ENCODE peak calls at places on chromosomes 5 and 9, in eight cellular contexts. One of them, this sample, is unnamed. For H3K9me3 and H3K4me1, the result is how much of the 10 kb centered on the place peaks cover.

GRCh38 chr9:127706836-127707241 is at the start of gene CFAP157:
- DNase-seq in right atrium auricular region: no peak
- DNase-seq in adrenal gland: no peak
- DNase-seq in colonic mucosa: no peak
- DNase-seq in Peyer's patch: no peak
- DNase-seq in esophagus squamous epithelium: no peak
- DNase-seq in lower lobe of right lung: no peak
- DNase-seq in PC-3: no peak
- DNase-seq in this sample: no peak

GRCh38 chr5:179334017-179334765 is 11.1 kb downstream of the ADAMTS2 start:
- DNase-seq in right atrium auricular region: no peak
- DNase-seq in adrenal gland: no peak
- DNase-seq in colonic mucosa: no peak
- DNase-seq in Peyer's patch: no peak
- DNase-seq in esophagus squamous epithelium: no peak
- DNase-seq in lower lobe of right lung: no peak
- DNase-seq in PC-3: no peak
- DNase-seq in this sample: no peak

GRCh38 chr9:69895185-69895584 is 74.6 kb downstream of the CFAP95 start:
- DNase-seq in right atrium auricular region: no peak
- DNase-seq in adrenal gland: no peak
- DNase-seq in colonic mucosa: no peak
- DNase-seq in Peyer's patch: no peak
- DNase-seq in esophagus squamous epithelium: no peak
- DNase-seq in lower lobe of right lung: no peak
- DNase-seq in PC-3: no peak
- DNase-seq in this sample: no peak

GRCh38 chr5:60066502-60066901 is 173.0 kb upstream of the PDE4D start:
- DNase-seq in right atrium auricular region: no peak
- DNase-seq in adrenal gland: no peak
- DNase-seq in colonic mucosa: no peak
- DNase-seq in Peyer's patch: no peak
- DNase-seq in esophagus squamous epithelium: no peak
- DNase-seq in lower lobe of right lung: no peak
- DNase-seq in PC-3: peak
- DNase-seq in this sample: no peak

GRCh38 chr9:81083062-81083461 is 606.3 kb downstream of the TLE1 start:
- DNase-seq in right atrium auricular region: no peak
- DNase-seq in adrenal gland: peak
- DNase-seq in colonic mucosa: no peak
- DNase-seq in Peyer's patch: no peak
- DNase-seq in esophagus squamous epithelium: no peak
- DNase-seq in lower lobe of right lung: no peak
- DNase-seq in PC-3: peak
- DNase-seq in this sample: no peak

GRCh38 chr5:38420691-38421395 is 135.6 kb downstream of the LIFR start:
- DNase-seq in right atrium auricular region: no peak
- DNase-seq in adrenal gland: peak
- DNase-seq in colonic mucosa: peak
- DNase-seq in Peyer's patch: peak
- DNase-seq in esophagus squamous epithelium: no peak
- DNase-seq in lower lobe of right lung: no peak
- DNase-seq in PC-3: peak
- DNase-seq in this sample: no peak

GRCh38 chr9:93668261-93668871 is 92.0 kb downstream of the PHF2 start:
- DNase-seq in right atrium auricular region: no peak
- DNase-seq in adrenal gland: peak
- DNase-seq in colonic mucosa: no peak
- DNase-seq in Peyer's patch: peak
- DNase-seq in esophagus squamous epithelium: no peak
- DNase-seq in lower lobe of right lung: no peak
- DNase-seq in PC-3: no peak
- DNase-seq in this sample: peak

GRCh38 chr9:127295005-127295404 is 30.4 kb downstream of the GARNL3 start:
- DNase-seq in right atrium auricular region: no peak
- DNase-seq in adrenal gland: no peak
- DNase-seq in colonic mucosa: no peak
- DNase-seq in Peyer's patch: no peak
- DNase-seq in esophagus squamous epithelium: no peak
- DNase-seq in lower lobe of right lung: no peak
- DNase-seq in PC-3: no peak
- DNase-seq in this sample: no peak

GRCh38 chr5:138065102-138065501 is 18.7 kb upstream of the WNT8A start:
- DNase-seq in right atrium auricular region: no peak
- DNase-seq in adrenal gland: no peak
- DNase-seq in colonic mucosa: no peak
- DNase-seq in Peyer's patch: no peak
- DNase-seq in esophagus squamous epithelium: no peak
- DNase-seq in lower lobe of right lung: no peak
- DNase-seq in PC-3: peak
- DNase-seq in this sample: no peak

GRCh38 chr5:50535393-50535792 is 94.3 kb upstream of the EMB start:
- DNase-seq in right atrium auricular region: no peak
- DNase-seq in adrenal gland: no peak
- DNase-seq in colonic mucosa: no peak
- DNase-seq in Peyer's patch: no peak
- DNase-seq in esophagus squamous epithelium: no peak
- DNase-seq in lower lobe of right lung: no peak
- DNase-seq in PC-3: no peak
- DNase-seq in this sample: no peak

GRCh38 chr9:33867747-33868429 is 50.9 kb downstream of the UBE2R2 start:
- DNase-seq in right atrium auricular region: peak
- DNase-seq in adrenal gland: peak
- DNase-seq in colonic mucosa: peak
- DNase-seq in Peyer's patch: no peak
- DNase-seq in esophagus squamous epithelium: no peak
- DNase-seq in lower lobe of right lung: no peak
- DNase-seq in PC-3: no peak
- DNase-seq in this sample: no peak

GRCh38 chr5:35063386-35063785 is 15.6 kb upstream of the AGXT2 start:
- DNase-seq in right atrium auricular region: no peak
- DNase-seq in adrenal gland: no peak
- DNase-seq in colonic mucosa: no peak
- DNase-seq in Peyer's patch: no peak
- DNase-seq in esophagus squamous epithelium: no peak
- DNase-seq in lower lobe of right lung: no peak
- DNase-seq in PC-3: no peak
- DNase-seq in this sample: no peak

GRCh38 chr5:131974956-131975726 is 29.7 kb upstream of the MEIKIN start:
- DNase-seq in right atrium auricular region: peak
- DNase-seq in adrenal gland: no peak
- DNase-seq in colonic mucosa: no peak
- DNase-seq in Peyer's patch: peak
- DNase-seq in esophagus squamous epithelium: no peak
- DNase-seq in lower lobe of right lung: no peak
- DNase-seq in PC-3: no peak
- DNase-seq in this sample: no peak

GRCh38 chr5:176296-176823 is 14.9 kb upstream of the LRRC14B start:
- DNase-seq in right atrium auricular region: no peak
- DNase-seq in adrenal gland: no peak
- DNase-seq in colonic mucosa: no peak
- DNase-seq in Peyer's patch: no peak
- DNase-seq in esophagus squamous epithelium: no peak
- DNase-seq in lower lobe of right lung: no peak
- DNase-seq in PC-3: no peak
- DNase-seq in this sample: no peak

GRCh38 chr9:116287721-116288120 is 134.1 kb downstream of the PAPPA start:
- DNase-seq in right atrium auricular region: no peak
- DNase-seq in adrenal gland: no peak
- DNase-seq in colonic mucosa: no peak
- DNase-seq in Peyer's patch: no peak
- DNase-seq in esophagus squamous epithelium: no peak
- DNase-seq in lower lobe of right lung: no peak
- DNase-seq in PC-3: peak
- DNase-seq in this sample: no peak

GRCh38 chr9:13076616-13077015 is 202.9 kb downstream of the MPDZ start:
- DNase-seq in right atrium auricular region: no peak
- DNase-seq in adrenal gland: no peak
- DNase-seq in colonic mucosa: no peak
- DNase-seq in Peyer's patch: no peak
- DNase-seq in esophagus squamous epithelium: no peak
- DNase-seq in lower lobe of right lung: no peak
- DNase-seq in PC-3: peak
- DNase-seq in this sample: no peak

GRCh38 chr5:81848368-81848767 is 97.5 kb upstream of the SSBP2 start:
- DNase-seq in right atrium auricular region: no peak
- DNase-seq in adrenal gland: no peak
- DNase-seq in colonic mucosa: peak
- DNase-seq in Peyer's patch: no peak
- DNase-seq in esophagus squamous epithelium: no peak
- DNase-seq in lower lobe of right lung: no peak
- DNase-seq in PC-3: no peak
- DNase-seq in this sample: no peak

GRCh38 chr9:114261026-114261425 is 61.9 kb upstream of the ORM1 start:
- DNase-seq in right atrium auricular region: no peak
- DNase-seq in adrenal gland: no peak
- DNase-seq in colonic mucosa: no peak
- DNase-seq in Peyer's patch: no peak
- DNase-seq in esophagus squamous epithelium: no peak
- DNase-seq in lower lobe of right lung: no peak
- DNase-seq in PC-3: no peak
- DNase-seq in this sample: no peak
- H3K9me3 ChIP-seq in right atrium auricular region: under half
- H3K9me3 ChIP-seq in adrenal gland: under half
- H3K9me3 ChIP-seq in colonic mucosa: under half
- H3K9me3 ChIP-seq in Peyer's patch: under half
- H3K9me3 ChIP-seq in esophagus squamous epithelium: under half
- H3K9me3 ChIP-seq in lower lobe of right lung: under half
- H3K9me3 ChIP-seq in PC-3: under half
- H3K9me3 ChIP-seq in this sample: under half

DNA sequence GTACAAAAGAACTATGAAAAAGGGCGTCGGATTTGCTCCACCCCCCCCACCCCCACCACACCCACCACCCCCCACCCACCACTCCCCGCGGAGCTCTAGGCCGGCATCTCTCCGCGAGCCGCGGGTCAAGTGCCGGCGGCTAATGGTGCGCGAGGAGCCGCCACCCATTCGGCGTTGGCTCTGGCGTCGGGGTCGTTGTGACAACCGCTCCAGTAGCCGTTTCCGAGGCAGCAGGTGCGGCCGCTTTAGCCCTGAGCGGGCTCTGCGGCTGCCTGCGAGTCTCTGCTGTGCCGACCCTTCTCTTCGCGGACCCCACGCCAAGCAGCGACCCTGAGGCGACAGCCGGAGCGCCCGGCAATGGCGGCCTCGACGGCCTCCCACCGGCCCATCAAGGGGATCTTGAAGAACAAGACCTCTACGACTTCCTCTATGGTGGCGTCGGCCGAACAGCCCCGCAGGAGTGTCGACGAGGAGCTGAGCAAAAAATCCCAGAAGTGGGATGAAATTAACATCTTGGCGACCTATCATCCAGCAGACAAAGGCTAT is at the start of gene PPP1R2B:
- DNase-seq in right atrium auricular region: no peak
- DNase-seq in adrenal gland: no peak
- DNase-seq in colonic mucosa: no peak
- DNase-seq in Peyer's patch: no peak
- DNase-seq in esophagus squamous epithelium: no peak
- DNase-seq in lower lobe of right lung: no peak
- DNase-seq in PC-3: no peak
- DNase-seq in this sample: no peak
- H3K4me1 ChIP-seq in right atrium auricular region: under half
- H3K4me1 ChIP-seq in adrenal gland: under half
- H3K4me1 ChIP-seq in colonic mucosa: under half
- H3K4me1 ChIP-seq in Peyer's patch: under half
- H3K4me1 ChIP-seq in esophagus squamous epithelium: under half
- H3K4me1 ChIP-seq in lower lobe of right lung: under half
- H3K4me1 ChIP-seq in PC-3: under half
- H3K4me1 ChIP-seq in this sample: under half

GRCh38 chr9:75299324-75299723 is 211.0 kb downstream of the OSTF1 start:
- DNase-seq in right atrium auricular region: no peak
- DNase-seq in adrenal gland: no peak
- DNase-seq in colonic mucosa: no peak
- DNase-seq in Peyer's patch: no peak
- DNase-seq in esophagus squamous epithelium: no peak
- DNase-seq in lower lobe of right lung: no peak
- DNase-seq in PC-3: peak
- DNase-seq in this sample: no peak
- TF ChIP-seq CTCF in right atrium auricular region: no peak
- TF ChIP-seq CTCF in adrenal gland: no peak
- TF ChIP-seq CTCF in colonic mucosa: no peak
- TF ChIP-seq CTCF in Peyer's patch: no peak
- TF ChIP-seq CTCF in esophagus squamous epithelium: no peak
- TF ChIP-seq CTCF in lower lobe of right lung: no peak
- TF ChIP-seq CTCF in PC-3: no peak
- TF ChIP-seq CTCF in this sample: no peak

GRCh38 chr5:135213034-135213386 is 179.0 kb upstream of the PITX1 start:
- DNase-seq in right atrium auricular region: no peak
- DNase-seq in adrenal gland: no peak
- DNase-seq in colonic mucosa: no peak
- DNase-seq in Peyer's patch: no peak
- DNase-seq in esophagus squamous epithelium: no peak
- DNase-seq in lower lobe of right lung: no peak
- DNase-seq in PC-3: no peak
- DNase-seq in this sample: no peak

GRCh38 chr5:135211791-135212190 is 177.8 kb upstream of the PITX1 start:
- DNase-seq in right atrium auricular region: peak
- DNase-seq in adrenal gland: no peak
- DNase-seq in colonic mucosa: peak
- DNase-seq in Peyer's patch: no peak
- DNase-seq in esophagus squamous epithelium: no peak
- DNase-seq in lower lobe of right lung: no peak
- DNase-seq in PC-3: no peak
- DNase-seq in this sample: no peak

GRCh38 chr5:135212361-135213033 is 178.5 kb upstream of the PITX1 start:
- DNase-seq in right atrium auricular region: peak
- DNase-seq in adrenal gland: no peak
- DNase-seq in colonic mucosa: peak
- DNase-seq in Peyer's patch: no peak
- DNase-seq in esophagus squamous epithelium: no peak
- DNase-seq in lower lobe of right lung: no peak
- DNase-seq in PC-3: no peak
- DNase-seq in this sample: no peak

GRCh38 chr5:135214897-135215616 is 181.0 kb upstream of the PITX1 start:
- DNase-seq in right atrium auricular region: peak
- DNase-seq in adrenal gland: no peak
- DNase-seq in colonic mucosa: peak
- DNase-seq in Peyer's patch: no peak
- DNase-seq in esophagus squamous epithelium: no peak
- DNase-seq in lower lobe of right lung: no peak
- DNase-seq in PC-3: no peak
- DNase-seq in this sample: no peak

DNA sequence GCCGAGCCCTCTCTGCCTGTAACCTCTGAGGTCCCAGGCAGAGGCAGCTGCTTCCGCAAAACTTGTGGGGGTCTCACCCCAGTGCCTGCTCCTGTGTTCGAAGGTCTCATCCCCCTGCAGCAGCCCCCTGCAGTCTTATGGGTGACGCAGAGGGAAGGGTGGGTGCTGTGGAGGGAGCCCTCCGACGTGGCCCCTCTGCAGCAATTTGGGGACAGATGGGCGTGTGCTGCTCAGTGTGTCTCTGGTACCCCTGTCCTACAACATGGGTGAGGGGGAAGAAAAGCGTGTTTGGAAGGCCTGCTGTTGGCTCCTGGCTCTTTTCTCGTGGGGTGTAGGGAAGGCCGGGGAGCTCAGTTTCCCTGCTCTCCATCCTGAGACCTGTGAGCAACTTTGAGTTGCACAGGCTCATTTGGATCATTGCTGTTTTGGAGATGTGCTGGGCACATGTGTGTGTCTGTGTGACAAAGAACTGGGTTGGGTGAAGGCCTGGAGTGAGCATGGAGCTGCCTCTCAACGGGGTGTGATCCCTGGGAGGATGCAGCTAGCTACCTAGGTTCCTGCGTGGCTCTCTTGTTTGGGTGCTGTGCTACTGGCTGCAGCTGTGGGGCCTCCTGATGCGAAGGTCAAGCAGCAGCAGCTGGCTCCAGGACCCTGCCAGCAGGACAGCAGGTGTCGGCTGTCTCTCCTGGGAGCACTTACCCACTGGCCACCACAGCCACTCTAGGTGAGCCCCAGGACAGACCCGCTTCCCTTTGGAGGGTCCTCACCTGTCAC is 179.6 kb upstream of the PITX1 start:
- DNase-seq in right atrium auricular region: peak
- DNase-seq in adrenal gland: no peak
- DNase-seq in colonic mucosa: peak
- DNase-seq in Peyer's patch: no peak
- DNase-seq in esophagus squamous epithelium: no peak
- DNase-seq in lower lobe of right lung: no peak
- DNase-seq in PC-3: no peak
- DNase-seq in this sample: no peak
- H3K9me3 ChIP-seq in right atrium auricular region: under half
- H3K9me3 ChIP-seq in adrenal gland: under half
- H3K9me3 ChIP-seq in colonic mucosa: under half
- H3K9me3 ChIP-seq in Peyer's patch: under half
- H3K9me3 ChIP-seq in esophagus squamous epithelium: under half
- H3K9me3 ChIP-seq in lower lobe of right lung: under half
- H3K9me3 ChIP-seq in PC-3: under half
- H3K9me3 ChIP-seq in this sample: under half